ENCODE peak calls at places on chromosomes 13 and 19, in six cellular contexts. One of them, this sample, is unnamed.

GRCh38 chr19:36579255-36579654 is 6.2 kb upstream of the ZNF529 start:
- DNase-seq in ascending aorta: no peak
- DNase-seq in transverse colon: no peak
- DNase-seq in colonic mucosa: no peak
- DNase-seq in trophoblast cell: no peak
- DNase-seq in cardiac muscle cell: no peak
- DNase-seq in this sample: no peak

GRCh38 chr19:461664-462551 is 1.1 kb upstream of the SHC2 start:
- DNase-seq in ascending aorta: no peak
- DNase-seq in transverse colon: peak; percentile 67
- DNase-seq in colonic mucosa: peak; percentile 72
- DNase-seq in trophoblast cell: no peak
- DNase-seq in cardiac muscle cell: no peak
- DNase-seq in this sample: peak; percentile 49

GRCh38 chr19:10201176-10201575 is 6.4 kb upstream of the DNMT1 start:
- DNase-seq in ascending aorta: no peak
- DNase-seq in transverse colon: no peak
- DNase-seq in colonic mucosa: no peak
- DNase-seq in trophoblast cell: peak; percentile 96
- DNase-seq in cardiac muscle cell: no peak
- DNase-seq in this sample: no peak

GRCh38 chr19:27776020-27776419 is 1436.9 kb downstream of the UQCRFS1 start:
- DNase-seq in ascending aorta: no peak
- DNase-seq in transverse colon: no peak
- DNase-seq in colonic mucosa: no peak
- DNase-seq in trophoblast cell: peak; percentile 3
- DNase-seq in cardiac muscle cell: peak; percentile 60
- DNase-seq in this sample: no peak

GRCh38 chr19:39967561-39967960 is 3.4 kb upstream of the PSMC4 start:
- DNase-seq in ascending aorta: no peak
- DNase-seq in transverse colon: no peak
- DNase-seq in colonic mucosa: peak; percentile 4
- DNase-seq in trophoblast cell: no peak
- DNase-seq in cardiac muscle cell: no peak
- DNase-seq in this sample: no peak

GRCh38 chr19:56504581-56504980 is 3.1 kb upstream of the ZNF471 start:
- DNase-seq in ascending aorta: no peak
- DNase-seq in transverse colon: no peak
- DNase-seq in colonic mucosa: no peak
- DNase-seq in trophoblast cell: no peak
- DNase-seq in cardiac muscle cell: peak; percentile 60
- DNase-seq in this sample: no peak

GRCh38 chr19:30669329-30670010 is 297.3 kb downstream of the ZNF536 start:
- DNase-seq in ascending aorta: no peak
- DNase-seq in transverse colon: peak; percentile 52
- DNase-seq in colonic mucosa: peak; percentile 49
- DNase-seq in trophoblast cell: peak; percentile 59
- DNase-seq in cardiac muscle cell: peak; percentile 43
- DNase-seq in this sample: peak; percentile 93

GRCh38 chr13:75481176-75482069 is 546 bp downstream of the TBC1D4 start:
- DNase-seq in ascending aorta: no peak
- DNase-seq in transverse colon: peak; percentile 24
- DNase-seq in colonic mucosa: peak; percentile 52
- DNase-seq in trophoblast cell: peak; percentile 50
- DNase-seq in cardiac muscle cell: peak; percentile 33
- DNase-seq in this sample: peak; percentile 34

GRCh38 chr19:37635076-37636056 is 19.9 kb downstream of the ZFP30 start:
- DNase-seq in ascending aorta: no peak
- DNase-seq in transverse colon: no peak
- DNase-seq in colonic mucosa: no peak
- DNase-seq in trophoblast cell: peak; percentile 74
- DNase-seq in cardiac muscle cell: no peak
- DNase-seq in this sample: no peak

GRCh38 chr19:16594131-16594586 is 21.9 kb upstream of the SLC35E1 start:
- DNase-seq in ascending aorta: no peak
- DNase-seq in transverse colon: peak; percentile 49
- DNase-seq in colonic mucosa: no peak
- DNase-seq in trophoblast cell: no peak
- DNase-seq in cardiac muscle cell: no peak
- DNase-seq in this sample: no peak

GRCh38 chr13:31631716-31632115 is 107.6 kb upstream of the RXFP2 start:
- DNase-seq in ascending aorta: no peak
- DNase-seq in transverse colon: no peak
- DNase-seq in colonic mucosa: no peak
- DNase-seq in trophoblast cell: no peak
- DNase-seq in cardiac muscle cell: no peak
- DNase-seq in this sample: no peak

GRCh38 chr19:10093295-10094186 is 7.4 kb downstream of the SHFL start:
- DNase-seq in ascending aorta: no peak
- DNase-seq in transverse colon: no peak
- DNase-seq in colonic mucosa: no peak
- DNase-seq in trophoblast cell: peak; percentile 24
- DNase-seq in cardiac muscle cell: peak; percentile 18
- DNase-seq in this sample: no peak

GRCh38 chr13:34145061-34145460 is 327.1 kb downstream of the RFC3 start:
- DNase-seq in ascending aorta: no peak
- DNase-seq in transverse colon: no peak
- DNase-seq in colonic mucosa: no peak
- DNase-seq in trophoblast cell: no peak
- DNase-seq in cardiac muscle cell: no peak
- DNase-seq in this sample: no peak

GRCh38 chr19:34184880-34185491 is 12.7 kb downstream of the LSM14A start:
- DNase-seq in ascending aorta: no peak
- DNase-seq in transverse colon: no peak
- DNase-seq in colonic mucosa: no peak
- DNase-seq in trophoblast cell: no peak
- DNase-seq in cardiac muscle cell: peak; percentile 32
- DNase-seq in this sample: no peak

GRCh38 chr19:31099470-31100190 is 249.6 kb downstream of the TSHZ3 start:
- DNase-seq in ascending aorta: no peak
- DNase-seq in transverse colon: no peak
- DNase-seq in colonic mucosa: no peak
- DNase-seq in trophoblast cell: no peak
- DNase-seq in cardiac muscle cell: peak; percentile 26
- DNase-seq in this sample: no peak

GRCh38 chr13:106498158-106498557 is 37.3 kb downstream of the EFNB2 start:
- DNase-seq in ascending aorta: no peak
- DNase-seq in transverse colon: no peak
- DNase-seq in colonic mucosa: no peak
- DNase-seq in trophoblast cell: no peak
- DNase-seq in cardiac muscle cell: no peak
- DNase-seq in this sample: no peak

GRCh38 chr13:106499113-106499512 is 36.3 kb downstream of the EFNB2 start:
- DNase-seq in ascending aorta: no peak
- DNase-seq in transverse colon: no peak
- DNase-seq in colonic mucosa: no peak
- DNase-seq in trophoblast cell: no peak
- DNase-seq in cardiac muscle cell: no peak
- DNase-seq in this sample: no peak

GRCh38 chr13:106497079-106497478 is 38.4 kb downstream of the EFNB2 start:
- DNase-seq in ascending aorta: no peak
- DNase-seq in transverse colon: no peak
- DNase-seq in colonic mucosa: no peak
- DNase-seq in trophoblast cell: no peak
- DNase-seq in cardiac muscle cell: no peak
- DNase-seq in this sample: no peak

GRCh38 chr13:106499905-106500304 is 35.6 kb downstream of the EFNB2 start:
- DNase-seq in ascending aorta: no peak
- DNase-seq in transverse colon: no peak
- DNase-seq in colonic mucosa: no peak
- DNase-seq in trophoblast cell: no peak
- DNase-seq in cardiac muscle cell: peak; percentile 66
- DNase-seq in this sample: no peak

GRCh38 chr13:106498571-106498970 is 36.9 kb downstream of the EFNB2 start:
- DNase-seq in ascending aorta: no peak
- DNase-seq in transverse colon: no peak
- DNase-seq in colonic mucosa: no peak
- DNase-seq in trophoblast cell: no peak
- DNase-seq in cardiac muscle cell: no peak
- DNase-seq in this sample: no peak
- H3K4me1 ChIP-seq in ascending aorta: peaks cover 16% of the 10 kb centered on the region
- H3K4me1 ChIP-seq in transverse colon: no peaks in the 10 kb centered on the region
- H3K4me1 ChIP-seq in colonic mucosa: no peaks in the 10 kb centered on the region
- H3K4me1 ChIP-seq in trophoblast cell: peaks cover 9% of the 10 kb centered on the region
- H3K4me1 ChIP-seq in cardiac muscle cell: peaks cover 26% of the 10 kb centered on the region
- H3K4me1 ChIP-seq in this sample: peaks cover 26% of the 10 kb centered on the region

GRCh38 chr19:41499899-41500298 is 56.9 kb downstream of the ERICH4 start:
- DNase-seq in ascending aorta: no peak
- DNase-seq in transverse colon: no peak
- DNase-seq in colonic mucosa: no peak
- DNase-seq in trophoblast cell: no peak
- DNase-seq in cardiac muscle cell: no peak
- DNase-seq in this sample: no peak
- H3K4me3 ChIP-seq in ascending aorta: peak overlapping the region; percentile 35
- H3K4me3 ChIP-seq in transverse colon: no peak overlapping the region
- H3K4me3 ChIP-seq in colonic mucosa: no peak overlapping the region
- H3K4me3 ChIP-seq in trophoblast cell: no peak overlapping the region
- H3K4me3 ChIP-seq in cardiac muscle cell: no peak overlapping the region
- H3K4me3 ChIP-seq in this sample: peak overlapping the region; percentile 26

DNA sequence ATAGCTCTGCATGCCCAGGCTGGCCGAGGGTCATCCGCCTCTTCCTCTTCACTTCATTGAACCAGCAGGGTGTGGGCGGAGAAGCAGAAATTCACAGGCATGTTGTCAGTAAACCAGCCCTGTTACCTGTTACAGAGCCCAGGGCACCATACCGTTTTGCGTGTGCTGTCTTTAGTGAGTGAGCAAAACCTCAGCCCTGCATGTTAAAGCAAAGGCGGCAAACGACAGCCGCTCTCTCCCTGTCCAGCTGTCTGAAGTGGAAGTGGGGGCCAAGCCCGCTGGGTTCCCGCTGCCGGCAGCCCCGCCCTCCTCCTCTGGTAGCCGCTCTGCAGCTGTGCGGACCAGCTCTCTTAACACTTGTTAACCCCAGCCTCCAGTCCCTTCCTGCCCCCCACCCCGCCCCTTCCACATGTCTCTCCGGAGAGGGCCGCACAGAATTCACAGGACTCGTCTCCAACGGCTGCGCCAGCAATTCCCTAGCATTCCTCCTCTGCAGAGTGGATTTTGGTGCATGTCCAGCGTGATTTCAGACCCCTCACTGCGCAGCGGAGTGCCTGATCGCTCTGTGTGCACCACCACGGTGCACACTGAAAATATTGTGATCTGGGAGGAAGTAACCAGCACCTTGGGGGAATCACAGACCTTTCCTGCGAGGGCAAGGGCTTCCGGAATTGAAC is 12.7 kb downstream of the KLHL26 start:
- DNase-seq in ascending aorta: no peak
- DNase-seq in transverse colon: peak; percentile 51
- DNase-seq in colonic mucosa: peak; percentile 53
- DNase-seq in trophoblast cell: peak; percentile 33
- DNase-seq in cardiac muscle cell: peak; percentile 55
- DNase-seq in this sample: peak; percentile 74
- H3K4me1 ChIP-seq in ascending aorta: peaks cover 53% of the 10 kb centered on the region
- H3K4me1 ChIP-seq in transverse colon: no peaks in the 10 kb centered on the region
- H3K4me1 ChIP-seq in colonic mucosa: no peaks in the 10 kb centered on the region
- H3K4me1 ChIP-seq in trophoblast cell: peaks cover 5% of the 10 kb centered on the region
- H3K4me1 ChIP-seq in cardiac muscle cell: peaks cover 27% of the 10 kb centered on the region
- H3K4me1 ChIP-seq in this sample: peaks cover 32% of the 10 kb centered on the region

GRCh38 chr19:6238256-6238642 is 41.5 kb downstream of the MLLT1 start:
- DNase-seq in ascending aorta: no peak
- DNase-seq in transverse colon: no peak
- DNase-seq in colonic mucosa: no peak
- DNase-seq in trophoblast cell: no peak
- DNase-seq in cardiac muscle cell: peak; percentile 74
- DNase-seq in this sample: no peak
- H3K4me3 ChIP-seq in ascending aorta: peak overlapping the region; percentile 21
- H3K4me3 ChIP-seq in transverse colon: no peak overlapping the region
- H3K4me3 ChIP-seq in colonic mucosa: no peak overlapping the region
- H3K4me3 ChIP-seq in trophoblast cell: no peak overlapping the region
- H3K4me3 ChIP-seq in cardiac muscle cell: no peak overlapping the region
- H3K4me3 ChIP-seq in this sample: no peak overlapping the region

DNA sequence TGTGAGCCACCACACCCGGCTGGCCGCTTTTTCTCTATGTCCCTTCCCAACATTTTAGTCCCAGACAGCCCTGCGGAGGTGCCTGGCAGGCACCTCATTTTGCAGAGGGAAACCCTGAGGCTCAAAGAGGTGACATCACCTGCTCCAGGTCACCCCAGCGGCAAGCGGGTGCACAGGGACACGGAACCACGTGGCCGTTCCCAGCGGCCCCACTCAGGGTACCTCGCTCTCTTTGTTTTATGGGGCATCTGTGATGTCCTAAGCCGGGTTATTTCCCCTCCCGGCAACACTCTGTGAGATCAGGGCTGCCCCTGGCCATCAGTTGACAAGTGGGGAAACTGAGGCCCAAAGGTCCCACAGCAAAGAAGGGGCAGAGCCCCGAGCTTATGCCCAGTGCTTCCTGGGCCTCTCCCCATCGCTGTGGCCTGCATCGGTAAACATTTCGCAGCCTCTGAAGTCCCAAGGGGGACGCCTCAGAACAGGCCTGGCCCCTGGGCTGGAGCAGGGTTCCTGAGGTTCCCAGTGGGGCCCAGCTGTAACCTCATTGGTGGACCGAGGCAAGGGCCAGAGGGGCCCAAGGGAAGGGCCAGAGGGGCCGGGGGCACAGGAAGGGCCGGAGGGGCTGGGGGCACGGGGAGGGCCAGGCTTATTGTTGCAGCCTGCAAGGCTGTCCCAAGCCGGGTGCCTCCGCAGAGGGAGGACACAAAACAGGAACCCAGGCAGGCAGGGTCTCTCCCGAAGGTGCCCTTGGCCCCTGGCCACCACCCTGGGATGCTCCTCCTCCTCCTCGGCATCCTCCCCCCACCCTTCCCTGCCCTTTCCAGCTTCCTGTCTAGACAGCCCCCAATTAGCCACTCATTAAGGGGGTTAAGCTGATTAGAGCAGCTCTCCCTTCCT is 39.0 kb downstream of the SMIM24 start:
- DNase-seq in ascending aorta: no peak
- DNase-seq in transverse colon: no peak
- DNase-seq in colonic mucosa: no peak
- DNase-seq in trophoblast cell: no peak
- DNase-seq in cardiac muscle cell: no peak
- DNase-seq in this sample: no peak
- H3K4me1 ChIP-seq in ascending aorta: peaks cover 21% of the 10 kb centered on the region
- H3K4me1 ChIP-seq in transverse colon: no peaks in the 10 kb centered on the region
- H3K4me1 ChIP-seq in colonic mucosa: no peaks in the 10 kb centered on the region
- H3K4me1 ChIP-seq in trophoblast cell: no peaks in the 10 kb centered on the region
- H3K4me1 ChIP-seq in cardiac muscle cell: no peaks in the 10 kb centered on the region
- H3K4me1 ChIP-seq in this sample: peaks cover 8% of the 10 kb centered on the region

GRCh38 chr19:38734176-38734425 is 10.2 kb downstream of the CAPN12 start:
- DNase-seq in ascending aorta: no peak
- DNase-seq in transverse colon: no peak
- DNase-seq in colonic mucosa: no peak
- DNase-seq in trophoblast cell: no peak
- DNase-seq in cardiac muscle cell: no peak
- DNase-seq in this sample: no peak
- H3K4me3 ChIP-seq in ascending aorta: no peak overlapping the region
- H3K4me3 ChIP-seq in transverse colon: no peak overlapping the region
- H3K4me3 ChIP-seq in colonic mucosa: no peak overlapping the region
- H3K4me3 ChIP-seq in trophoblast cell: no peak overlapping the region
- H3K4me3 ChIP-seq in cardiac muscle cell: no peak overlapping the region
- H3K4me3 ChIP-seq in this sample: no peak overlapping the region